ENCODE peak calls at places on chromosome 13, in nine cellular contexts. M is cardiac muscle cell; L is stomach; F is mesendoderm; J is CD4-positive, CD25-positive, alpha-beta regulatory T cell; Z is ascending aorta; Y is breast epithelium; D is ovary; O is uterus. U is an unnamed sample.

GRCh38 chr13:53150568-53150967 is 122.0 kb downstream of the OLFM4 start:
- DNase-seq in Z (no peak), O (no peak), Y (no peak), F (no peak), J (no peak), D (no peak), L (peak; percentile 61), M (no peak), U (no peak)

GRCh38 chr13:84570831-84571230 is 688.6 kb upstream of the SLITRK1 start:
- DNase-seq in L (no peak), O (no peak), M (no peak), Y (no peak), F (no peak), D (no peak), J (no peak), Z (no peak), U (no peak)

GRCh38 chr13:74251778-74252519 is 117.7 kb upstream of the KLF12 start:
- DNase-seq in O (no peak), Z (no peak), F (no peak), L (no peak), Y (no peak), J (no peak), M (no peak), D (no peak), U (no peak)

GRCh38 chr13:50167224-50167947 is 152.1 kb downstream of the KCNRG start:
- DNase-seq in M (no peak), L (no peak), F (no peak), D (no peak), Z (no peak), O (no peak), Y (no peak), J (peak; percentile 22), U (no peak)

GRCh38 chr13:81493144-81493543 is 1152.2 kb upstream of the SPRY2 start:
- DNase-seq in Z (no peak), L (no peak), F (no peak), Y (no peak), M (no peak), D (no peak), J (no peak), O (no peak), U (no peak)

GRCh38 chr13:39910833-39911232 is 255.4 kb downstream of the COG6 start:
- DNase-seq in D (no peak), L (no peak), Y (peak; percentile 25), F (no peak), J (peak; percentile 18), Z (no peak), M (no peak), O (no peak), U (peak; percentile 39)

GRCh38 chr13:51235756-51236564 is 13.8 kb downstream of the FAM124A start:
- DNase-seq in D (no peak), F (peak; percentile 79), J (no peak), O (no peak), Z (no peak), M (no peak), Y (no peak), L (no peak), U (no peak)

GRCh38 chr13:30401347-30401746 is 20.9 kb upstream of the UBE2L5 start:
- DNase-seq in L (no peak), D (no peak), Z (no peak), Y (no peak), O (no peak), F (peak; percentile 14), J (no peak), M (no peak), U (no peak)

GRCh38 chr13:94390881-94391280 is 88.6 kb downstream of the DCT start:
- DNase-seq in F (peak; percentile 13), L (no peak), Y (no peak), J (no peak), Z (no peak), O (no peak), M (no peak), D (no peak), U (no peak)

GRCh38 chr13:106796280-106797047 is 228.5 kb upstream of the ARGLU1 start:
- DNase-seq in L (no peak), O (no peak), D (no peak), M (no peak), F (peak; percentile 97), J (no peak), Z (no peak), Y (no peak), U (no peak)

GRCh38 chr13:28533049-28533436 is 38.1 kb upstream of the FLT1 start:
- DNase-seq in L (no peak), F (peak; percentile 37), Z (no peak), D (no peak), M (no peak), J (no peak), Y (no peak), O (no peak), U (no peak)

GRCh38 chr13:44904982-44905381 is 84.3 kb downstream of the NUFIP1 start:
- DNase-seq in J (no peak), O (peak; percentile 73), L (peak; percentile 52), Z (no peak), F (no peak), M (no peak), Y (no peak), D (peak; percentile 74), U (peak; percentile 73)

DNA sequence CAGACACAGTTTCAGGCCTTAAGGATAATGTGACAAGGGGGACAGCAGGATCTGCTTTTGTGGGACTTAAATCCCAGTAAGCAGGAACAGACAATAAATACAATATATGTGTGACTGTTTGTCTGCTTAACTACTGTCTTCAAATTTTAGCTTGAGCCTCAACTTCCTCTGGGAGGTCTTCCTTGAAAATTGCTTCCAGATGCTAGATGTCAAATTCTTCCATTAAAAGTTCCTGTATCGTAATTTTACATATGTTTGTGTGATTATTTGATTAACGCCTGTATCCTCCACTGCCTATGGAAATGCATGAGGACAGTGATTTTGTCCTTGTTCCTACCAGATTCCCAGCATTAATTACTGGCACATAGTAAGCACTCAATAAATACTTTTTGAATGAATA is 385.5 kb downstream of the NDFIP2 start:
- DNase-seq in Z (no peak), F (no peak), M (no peak), D (no peak), L (no peak), J (no peak), O (no peak), Y (no peak), U (no peak)
- H3K4me1 ChIP-seq in Z (no peaks in the 10 kb centered on the region), F (peaks cover 5% of the 10 kb centered on the region), M (peaks cover 13% of the 10 kb centered on the region), D (no peaks in the 10 kb centered on the region), L (no peaks in the 10 kb centered on the region), J (no peaks in the 10 kb centered on the region), O (no peaks in the 10 kb centered on the region), Y (peaks cover 6% of the 10 kb centered on the region), U (peaks cover 7% of the 10 kb centered on the region)

GRCh38 chr13:48072304-48072703 is 22.6 kb downstream of the MED4 start:
- DNase-seq in Y (no peak), J (no peak), M (no peak), O (no peak), Z (no peak), L (no peak), D (no peak), F (no peak), U (no peak)
- H3K36me3 ChIP-seq in Y (no peaks in the 10 kb centered on the region), J (peaks cover 78% of the 10 kb centered on the region), M (peaks cover 49% of the 10 kb centered on the region), O (no peaks in the 10 kb centered on the region), Z (peaks cover 61% of the 10 kb centered on the region), L (peaks cover 100% of the 10 kb centered on the region), D (no peaks in the 10 kb centered on the region), F (peaks cover 10% of the 10 kb centered on the region), U (no peaks in the 10 kb centered on the region)

GRCh38 chr13:103898481-103898880 is 832.3 kb upstream of the SLC10A2 start:
- DNase-seq in F (peak; percentile 38), L (no peak), M (no peak), Z (no peak), Y (no peak), J (no peak), O (no peak), D (no peak), U (no peak)
- H3K4me1 ChIP-seq in F (no peaks in the 10 kb centered on the region), L (no peaks in the 10 kb centered on the region), M (no peaks in the 10 kb centered on the region), Z (no peaks in the 10 kb centered on the region), Y (no peaks in the 10 kb centered on the region), J (no peaks in the 10 kb centered on the region), O (no peaks in the 10 kb centered on the region), D (no peaks in the 10 kb centered on the region), U (no peaks in the 10 kb centered on the region)

GRCh38 chr13:75419656-75420055 is 62.3 kb downstream of the TBC1D4 start:
- DNase-seq in D (no peak), Z (no peak), O (no peak), M (no peak), L (no peak), Y (no peak), F (no peak), J (no peak), U (no peak)

GRCh38 chr13:75417647-75418046 is 64.3 kb downstream of the TBC1D4 start:
- DNase-seq in Z (no peak), J (no peak), F (no peak), Y (no peak), L (no peak), M (no peak), O (no peak), D (no peak), U (no peak)

GRCh38 chr13:75418997-75419396 is 63.0 kb downstream of the TBC1D4 start:
- DNase-seq in M (no peak), F (no peak), Z (no peak), L (no peak), J (no peak), O (no peak), Y (no peak), D (no peak), U (no peak)

GRCh38 chr13:75417006-75417384 is 65.0 kb downstream of the TBC1D4 start:
- DNase-seq in F (no peak), M (no peak), Y (no peak), L (no peak), J (no peak), D (no peak), O (no peak), Z (no peak), U (no peak)

GRCh38 chr13:75418186-75418843 is 63.7 kb downstream of the TBC1D4 start:
- DNase-seq in L (no peak), J (no peak), O (no peak), Z (no peak), D (no peak), F (no peak), M (no peak), Y (no peak), U (no peak)
- H3K36me3 ChIP-seq in L (no peaks in the 10 kb centered on the region), J (no peaks in the 10 kb centered on the region), O (no peaks in the 10 kb centered on the region), Z (no peaks in the 10 kb centered on the region), D (no peaks in the 10 kb centered on the region), F (no peaks in the 10 kb centered on the region), M (no peaks in the 10 kb centered on the region), Y (no peaks in the 10 kb centered on the region), U (no peaks in the 10 kb centered on the region)

GRCh38 chr13:99359493-99359892 is 52.3 kb upstream of the GPR183 start:
- DNase-seq in Z (no peak), F (no peak), O (no peak), D (no peak), L (no peak), M (no peak), J (no peak), Y (no peak), U (no peak)

GRCh38 chr13:99355267-99356215 is 48.3 kb upstream of the GPR183 start:
- DNase-seq in O (no peak), L (no peak), F (no peak), M (no peak), J (no peak), D (no peak), Z (no peak), Y (no peak), U (no peak)

GRCh38 chr13:99356216-99357089 is 49.3 kb upstream of the GPR183 start:
- DNase-seq in J (peak; percentile 92), F (no peak), Y (no peak), Z (no peak), O (no peak), M (no peak), L (no peak), D (peak; percentile 45), U (no peak)

GRCh38 chr13:99357920-99358319 is 50.7 kb upstream of the GPR183 start:
- DNase-seq in Z (no peak), F (peak; percentile 56), Y (no peak), L (no peak), J (no peak), D (no peak), O (no peak), M (no peak), U (no peak)

GRCh38 chr13:99357149-99357596 is 50.0 kb upstream of the GPR183 start:
- DNase-seq in D (no peak), M (no peak), O (no peak), L (no peak), J (peak; percentile 88), Y (no peak), Z (no peak), F (no peak), U (no peak)
- H3K4me1 ChIP-seq in D (peaks cover 11% of the 10 kb centered on the region), M (no peaks in the 10 kb centered on the region), O (no peaks in the 10 kb centered on the region), L (peaks cover 15% of the 10 kb centered on the region), J (peaks cover 100% of the 10 kb centered on the region), Y (peaks cover 7% of the 10 kb centered on the region), Z (no peaks in the 10 kb centered on the region), F (peaks cover 9% of the 10 kb centered on the region), U (peaks cover 9% of the 10 kb centered on the region)

U was measured in left lung.